ENCODE peak calls at places on chromosomes 2 and 18, in eight cellular contexts. L, V, S, H, X, A, I and F are unnamed samples.

GRCh38 chr2:105391058-105391627 is 7.7 kb downstream of the FHL2 start:
- DNase-seq in S (no peak), X (peak), A (peak), I (no peak), V (no peak), L (no peak), H (peak), F (peak)

GRCh38 chr2:19894135-19894792 is 7.5 kb downstream of the TTC32 start:
- DNase-seq in I (no peak), X (no peak), L (no peak), H (no peak), A (no peak), V (no peak), S (no peak), F (no peak)

GRCh38 chr2:176879596-176879995 is 333.0 kb upstream of the HNRNPA3 start:
- DNase-seq in I (no peak), V (no peak), X (no peak), S (no peak), L (no peak), H (no peak), A (no peak), F (no peak)

GRCh38 chr2:44277541-44277940 is 2.3 kb downstream of the SLC3A1 start:
- DNase-seq in A (no peak), I (no peak), X (no peak), S (no peak), V (no peak), H (no peak), L (no peak), F (no peak)

GRCh38 chr2:24435391-24436316 is 55.4 kb upstream of the NCOA1 start:
- DNase-seq in L (peak), V (no peak), S (no peak), I (peak), A (peak), H (peak), X (peak), F (no peak)

GRCh38 chr2:75560768-75561565 is at the start of gene EVA1A:
- DNase-seq in X (peak), L (no peak), A (peak), H (peak), I (peak), V (peak), S (no peak), F (peak)

GRCh38 chr2:225041871-225042799 is at the start of gene DOCK10:
- DNase-seq in V (peak), H (peak), A (peak), I (peak), X (peak), S (no peak), L (peak), F (no peak)

GRCh38 chr2:19949071-19949470 is 40.8 kb downstream of the WDR35 start:
- DNase-seq in X (peak), A (peak), H (no peak), V (no peak), I (no peak), S (peak), L (no peak), F (no peak)

GRCh38 chr18:46250812-46251173 is 146.6 kb downstream of the HAUS1 start:
- DNase-seq in V (no peak), I (no peak), S (no peak), H (no peak), X (no peak), A (no peak), L (no peak), F (no peak)

GRCh38 chr2:234964631-234965461 is 13.0 kb downstream of the SH3BP4 start:
- DNase-seq in I (no peak), H (peak), X (no peak), S (no peak), V (no peak), A (no peak), L (no peak), F (no peak)

GRCh38 chr2:230697676-230698075 is 15.0 kb upstream of the CAB39 start:
- DNase-seq in A (peak), H (no peak), V (no peak), X (no peak), S (no peak), I (no peak), L (no peak), F (no peak)

GRCh38 chr2:74982581-74982980 is 24.1 kb downstream of the POLE4 start:
- DNase-seq in X (peak), I (no peak), V (no peak), A (no peak), L (no peak), H (no peak), S (no peak), F (no peak)

GRCh38 chr2:71691747-71692455 is 238.5 kb downstream of the DYSF start:
- DNase-seq in A (no peak), I (peak), H (no peak), X (peak), V (no peak), S (no peak), L (no peak), F (no peak)

GRCh38 chr18:24827500-24827899 is 367.1 kb downstream of the HRH4 start:
- DNase-seq in H (no peak), S (no peak), I (no peak), X (no peak), V (no peak), A (no peak), L (no peak), F (no peak)

GRCh38 chr18:29361843-29362242 is 1184.9 kb upstream of the CDH2 start:
- DNase-seq in L (no peak), H (no peak), I (peak), V (no peak), A (no peak), X (no peak), S (no peak), F (no peak)

GRCh38 chr2:47562548-47562947 is 159.6 kb downstream of the MSH2 start:
- DNase-seq in I (no peak), S (no peak), H (no peak), V (no peak), L (no peak), X (no peak), A (no peak), F (no peak)

GRCh38 chr18:63100626-63100900 is 219.0 kb downstream of the BCL2 start:
- DNase-seq in X (no peak), H (no peak), V (no peak), L (no peak), A (no peak), I (no peak), S (no peak), F (no peak)

GRCh38 chr18:63099848-63100625 is 219.5 kb downstream of the BCL2 start:
- DNase-seq in X (no peak), A (no peak), L (no peak), V (no peak), I (no peak), H (no peak), S (no peak), F (no peak)

GRCh38 chr18:63098014-63098981 is 221.3 kb downstream of the BCL2 start:
- DNase-seq in L (no peak), S (no peak), A (no peak), I (no peak), X (no peak), H (no peak), V (no peak), F (no peak)

GRCh38 chr18:63097198-63097597 is 222.4 kb downstream of the BCL2 start:
- DNase-seq in S (no peak), I (no peak), V (no peak), X (no peak), H (no peak), A (no peak), L (no peak), F (no peak)

GRCh38 chr18:63099026-63099840 is 220.3 kb downstream of the BCL2 start:
- DNase-seq in L (no peak), V (no peak), S (no peak), I (no peak), A (no peak), X (no peak), H (no peak), F (no peak)
- H3K4me3 ChIP-seq in L (no peak), V (no peak), S (no peak), I (no peak), A (no peak), X (no peak), H (no peak), F (no peak)

GRCh38 chr2:233856184-233856583 is 1.8 kb upstream of the HJURP start:
- DNase-seq in S (no peak), L (no peak), I (peak), V (no peak), X (no peak), H (no peak), A (no peak), F (no peak)

GRCh38 chr2:233853353-233853752 is 982 bp downstream of the HJURP start:
- DNase-seq in X (no peak), A (no peak), L (no peak), H (no peak), S (no peak), I (no peak), V (no peak), F (peak)

GRCh38 chr2:233853883-233854240 is 473 bp downstream of the HJURP start:
- DNase-seq in X (no peak), I (no peak), S (no peak), H (no peak), V (no peak), L (no peak), A (no peak), F (no peak)

GRCh38 chr2:233854241-233854981 is at the start of gene HJURP:
- DNase-seq in S (peak), H (peak), V (peak), X (peak), A (peak), L (peak), I (peak), F (peak)

GRCh38 chr2:233855345-233855744 is 1.0 kb upstream of the HJURP start:
- DNase-seq in L (no peak), S (no peak), H (no peak), I (no peak), X (no peak), A (no peak), V (no peak), F (no peak)
- H3K4me3 ChIP-seq in L (no peak), S (no peak), H (no peak), I (peak), X (no peak), A (no peak), V (peak), F (no peak)

DNA sequence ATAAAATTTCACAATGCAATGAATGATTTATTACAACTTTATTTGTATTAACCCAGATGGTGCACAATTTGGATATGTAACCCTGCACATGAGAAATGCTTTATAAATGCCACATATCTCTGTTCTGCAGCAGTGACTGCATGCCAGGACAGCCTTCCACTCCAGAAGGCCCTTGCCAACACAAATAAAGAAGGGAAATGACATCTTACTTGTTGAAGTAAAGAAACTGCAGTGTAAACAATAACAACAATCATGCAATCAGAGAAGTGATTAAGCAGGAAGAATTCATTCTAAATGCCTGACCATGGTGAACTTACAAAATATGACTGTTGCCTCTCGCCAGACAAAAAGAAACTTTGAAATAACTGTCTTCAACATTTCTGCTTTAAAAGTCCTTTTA is 129.9 kb upstream of the CHST9 start:
- DNase-seq in L (no peak), A (peak), V (no peak), I (no peak), S (no peak), X (no peak), H (no peak), F (peak)
- H3K4me3 ChIP-seq in L (no peak), A (no peak), V (no peak), I (no peak), S (no peak), X (no peak), H (no peak), F (no peak)

GRCh38 chr2:167122389-167122788 is 234.1 kb downstream of the XIRP2 start:
- DNase-seq in V (no peak), A (no peak), S (no peak), X (no peak), L (no peak), H (no peak), I (no peak), F (no peak)
- H3K4me3 ChIP-seq in V (no peak), A (no peak), S (no peak), X (no peak), L (no peak), H (no peak), I (no peak), F (no peak)

GRCh38 chr18:43274526-43274925 is 2.8 kb downstream of the SYT4 start:
- DNase-seq in S (no peak), H (no peak), I (no peak), A (no peak), L (no peak), X (no peak), V (no peak), F (no peak)

GRCh38 chr18:43279015-43279758 is 1.9 kb upstream of the SYT4 start:
- DNase-seq in L (no peak), I (peak), X (peak), H (no peak), S (no peak), A (peak), V (peak), F (peak)

GRCh38 chr18:43276471-43276870 is 819 bp downstream of the SYT4 start:
- DNase-seq in A (no peak), I (no peak), H (no peak), S (no peak), V (no peak), L (no peak), X (no peak), F (no peak)

GRCh38 chr18:43278401-43278800 is 1.1 kb upstream of the SYT4 start:
- DNase-seq in A (no peak), I (no peak), L (no peak), S (no peak), H (no peak), X (no peak), V (no peak), F (no peak)

GRCh38 chr18:43277164-43277600 is at the start of gene SYT4:
- DNase-seq in L (peak), A (peak), I (peak), H (peak), X (peak), S (no peak), V (peak), F (peak)
- H3K4me3 ChIP-seq in L (no peak), A (no peak), I (peak), H (no peak), X (no peak), S (no peak), V (peak), F (no peak)

GRCh38 chr18:8785261-8785660 is 79.9 kb downstream of the MTCL1 start:
- DNase-seq in I (no peak), V (no peak), A (no peak), X (no peak), H (no peak), S (no peak), L (no peak), F (no peak)
- H3K4me3 ChIP-seq in I (no peak), V (no peak), A (no peak), X (no peak), H (no peak), S (no peak), L (no peak), F (no peak)

GRCh38 chr2:119644186-119644585 is 34.8 kb upstream of the TMEM177 start:
- DNase-seq in V (no peak), I (no peak), X (peak), L (no peak), A (peak), S (no peak), H (no peak), F (no peak)
- H3K4me3 ChIP-seq in V (no peak), I (no peak), X (no peak), L (no peak), A (no peak), S (no peak), H (no peak), F (no peak)

GRCh38 chr2:69385443-69386151 is 1.4 kb downstream of the GFPT1 start:
- DNase-seq in I (no peak), X (peak), H (no peak), A (peak), V (no peak), L (no peak), S (no peak), F (peak)
- H3K4me3 ChIP-seq in I (peak), X (peak), H (peak), A (peak), V (peak), L (peak), S (peak), F (peak)

GRCh38 chr2:191650896-191651773 is 26.8 kb upstream of the NABP1 start:
- DNase-seq in X (no peak), A (no peak), I (peak), H (no peak), V (no peak), L (no peak), S (no peak), F (peak)
- H3K4me3 ChIP-seq in X (no peak), A (no peak), I (no peak), H (no peak), V (no peak), L (no peak), S (no peak), F (no peak)